ENCODE peak calls at places on chromosome 21, in five cellular contexts. J, H, P, S and V are unnamed samples.

GRCh38 chr21:43805275-43805800 is 16.0 kb downstream of the RRP1 start:
- DNase-seq in J (no peak), H (peak), P (no peak), S (no peak), V (no peak)

GRCh38 chr21:43779660-43780059 is 3.6 kb upstream of the CSTB start:
- DNase-seq in J (no peak), H (no peak), P (no peak), S (no peak), V (no peak)

GRCh38 chr21:34018910-34019309 is 54.5 kb upstream of the MRPS6 start:
- DNase-seq in J (no peak), H (no peak), P (no peak), S (no peak), V (no peak)

GRCh38 chr21:15809818-15810217 is 80.0 kb downstream of the USP25 start:
- DNase-seq in J (no peak), H (no peak), P (peak), S (no peak), V (peak)

GRCh38 chr21:27108228-27108627 is 141.3 kb upstream of the ADAMTS5 start:
- DNase-seq in J (no peak), H (no peak), P (peak), S (no peak), V (no peak)

GRCh38 chr21:34910396-34910795 is 138.7 kb downstream of the RUNX1 start:
- DNase-seq in J (no peak), H (no peak), P (no peak), S (no peak), V (no peak)

GRCh38 chr21:39386194-39386593 is 37.3 kb upstream of the HMGN1 start:
- DNase-seq in J (no peak), H (no peak), P (peak), S (no peak), V (no peak)

GRCh38 chr21:41670056-41670805 is 96.6 kb downstream of the RIPK4 start:
- DNase-seq in J (no peak), H (no peak), P (no peak), S (no peak), V (no peak)

GRCh38 chr21:14706712-14707111 is 160.6 kb upstream of the SAMSN1 start:
- DNase-seq in J (no peak), H (no peak), P (no peak), S (no peak), V (no peak)

GRCh38 chr21:17925900-17926299 is 106.7 kb upstream of the C21orf91 start:
- DNase-seq in J (no peak), H (no peak), P (peak), S (no peak), V (no peak)

GRCh38 chr21:44957901-44958451 is 18.1 kb downstream of the SLX9 start:
- DNase-seq in J (peak), H (no peak), P (no peak), S (peak), V (no peak)

GRCh38 chr21:41119901-41120300 is 48.1 kb upstream of the BACE2 start:
- DNase-seq in J (no peak), H (no peak), P (no peak), S (no peak), V (no peak)

GRCh38 chr21:42191978-42192595 is 26.9 kb upstream of the ABCG1 start:
- DNase-seq in J (no peak), H (no peak), P (no peak), S (no peak), V (no peak)

GRCh38 chr21:42227909-42228708 is 9.2 kb downstream of the ABCG1 start:
- DNase-seq in J (peak), H (peak), P (peak), S (peak), V (peak)

GRCh38 chr21:44304846-44305245 is 5.0 kb downstream of the PFKL start:
- DNase-seq in J (no peak), H (peak), P (peak), S (no peak), V (no peak)

GRCh38 chr21:43302356-43302700 is 124.6 kb downstream of the SIK1 start:
- DNase-seq in J (peak), H (no peak), P (no peak), S (peak), V (no peak)

GRCh38 chr21:44785620-44786344 is 15.8 kb downstream of the UBE2G2 start:
- DNase-seq in J (no peak), H (no peak), P (no peak), S (no peak), V (no peak)

GRCh38 chr21:45156459-45156858 is 82.1 kb downstream of the ADARB1 start:
- DNase-seq in J (no peak), H (no peak), P (no peak), S (no peak), V (no peak)

GRCh38 chr21:41864311-41865001 is 14.7 kb downstream of the PRDM15 start:
- DNase-seq in J (no peak), H (no peak), P (no peak), S (no peak), V (no peak)

GRCh38 chr21:45151484-45152115 is 77.2 kb downstream of the ADARB1 start:
- DNase-seq in J (no peak), H (no peak), P (peak), S (no peak), V (peak)

GRCh38 chr21:34536311-34536710 is 24.3 kb upstream of the KCNE1 start:
- DNase-seq in J (no peak), H (no peak), P (no peak), S (no peak), V (no peak)

GRCh38 chr21:35801388-35801787 is 258.9 kb downstream of the SETD4 start:
- DNase-seq in J (no peak), H (no peak), P (no peak), S (no peak), V (no peak)

GRCh38 chr21:28794341-28794970 is 198.2 kb downstream of the LTN1 start:
- DNase-seq in J (no peak), H (no peak), P (no peak), S (no peak), V (no peak)

GRCh38 chr21:28791595-28792282 is 200.9 kb downstream of the LTN1 start:
- DNase-seq in J (no peak), H (no peak), P (no peak), S (no peak), V (no peak)

GRCh38 chr21:28795251-28795650 is 197.4 kb downstream of the LTN1 start:
- DNase-seq in J (no peak), H (no peak), P (no peak), S (no peak), V (no peak)

GRCh38 chr21:28790335-28790734 is 202.3 kb downstream of the LTN1 start:
- DNase-seq in J (no peak), H (no peak), P (no peak), S (no peak), V (no peak)

GRCh38 chr21:28793043-28793442 is 199.6 kb downstream of the LTN1 start:
- DNase-seq in J (no peak), H (no peak), P (peak), S (no peak), V (no peak)
- TF ChIP-seq CTCF in J (peak), H (no peak), P (peak), S (peak), V (no peak)

GRCh38 chr21:38250991-38251418 is 5.8 kb upstream of the KCNJ15 start:
- DNase-seq in J (no peak), H (no peak), P (no peak), S (no peak), V (no peak)

GRCh38 chr21:38244885-38245869 is 11.6 kb upstream of the KCNJ15 start:
- DNase-seq in J (no peak), H (no peak), P (peak), S (no peak), V (peak)

GRCh38 chr21:38249256-38249655 is 7.5 kb upstream of the KCNJ15 start:
- DNase-seq in J (no peak), H (no peak), P (no peak), S (no peak), V (no peak)

GRCh38 chr21:38247738-38248509 is 8.9 kb upstream of the KCNJ15 start:
- DNase-seq in J (no peak), H (no peak), P (no peak), S (no peak), V (no peak)

DNA sequence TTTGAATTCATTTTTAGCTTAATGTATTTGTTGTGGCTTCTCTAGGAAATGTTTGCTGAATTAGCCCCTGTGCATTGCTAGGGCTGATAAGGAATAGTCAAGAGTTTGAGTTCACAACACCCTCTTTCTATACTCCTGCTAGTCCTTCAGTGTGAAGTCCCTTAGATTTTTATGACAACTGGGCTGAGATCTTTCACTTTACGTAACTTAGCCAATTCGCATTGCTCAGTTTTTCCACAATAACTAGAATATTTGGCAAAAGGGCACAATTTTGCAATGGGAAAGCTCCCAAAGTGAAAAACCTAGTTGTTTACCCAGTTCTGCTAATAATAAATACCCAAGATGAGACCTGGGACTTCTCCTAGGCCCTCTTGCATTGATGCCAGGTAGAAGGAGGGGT is 6.9 kb upstream of the KCNJ15 start:
- DNase-seq in J (no peak), H (no peak), P (peak), S (no peak), V (no peak)
- TF ChIP-seq CTCF in J (no peak), H (no peak), P (no peak), S (no peak), V (no peak)

GRCh38 chr21:31607791-31608190 is 51.7 kb upstream of the SOD1 start:
- DNase-seq in J (no peak), H (no peak), P (no peak), S (no peak), V (no peak)

GRCh38 chr21:31609081-31609480 is 50.4 kb upstream of the SOD1 start:
- DNase-seq in J (no peak), H (no peak), P (peak), S (no peak), V (no peak)

GRCh38 chr21:31611445-31611844 is 48.0 kb upstream of the SOD1 start:
- DNase-seq in J (no peak), H (no peak), P (no peak), S (no peak), V (no peak)

GRCh38 chr21:31604591-31605190 is 54.8 kb upstream of the SOD1 start:
- DNase-seq in J (peak), H (peak), P (peak), S (peak), V (peak)

DNA sequence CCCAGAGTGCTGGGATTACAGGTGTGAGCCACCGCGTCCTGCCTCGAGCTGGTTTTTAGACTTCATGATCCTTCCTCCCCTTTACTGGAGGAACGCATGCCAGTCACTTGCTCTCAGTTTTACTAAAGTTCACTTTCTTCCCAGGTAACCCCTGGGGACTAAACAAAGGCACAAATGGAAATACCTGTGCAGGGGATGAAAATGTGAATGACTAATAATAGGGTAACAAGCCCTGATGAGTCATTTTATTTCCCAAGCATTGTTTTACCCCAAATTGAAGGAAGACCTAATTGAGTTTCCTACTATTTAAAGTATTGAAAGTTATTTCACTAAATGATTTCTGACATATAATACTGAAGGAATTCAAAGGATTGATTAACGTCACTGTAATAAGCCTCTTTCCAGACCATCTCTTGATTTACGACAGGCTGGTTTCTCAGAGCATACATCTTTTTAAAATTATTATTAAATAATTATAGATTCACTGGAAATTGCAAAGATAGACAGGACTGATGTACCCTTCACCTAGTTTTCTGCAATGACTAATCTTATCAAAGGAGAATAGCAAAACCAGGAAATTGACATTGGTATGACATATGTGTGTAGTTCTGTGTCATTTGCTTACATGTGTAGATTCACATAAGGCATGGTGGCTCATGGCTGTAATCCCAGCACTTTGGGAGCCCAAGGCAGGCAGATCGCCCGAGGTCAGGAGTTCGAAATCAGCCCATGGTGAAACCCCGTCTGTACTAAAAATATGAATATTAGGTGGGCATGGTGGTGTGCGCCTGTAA is 53.2 kb upstream of the SOD1 start:
- DNase-seq in J (no peak), H (no peak), P (no peak), S (no peak), V (no peak)
- TF ChIP-seq CTCF in J (no peak), H (no peak), P (no peak), S (no peak), V (no peak)

GRCh38 chr21:32580949-32581348 is 4.4 kb downstream of the TCP10L start:
- DNase-seq in J (no peak), H (no peak), P (no peak), S (no peak), V (no peak)

GRCh38 chr21:32574946-32575925 is 10.1 kb downstream of the TCP10L start:
- DNase-seq in J (no peak), H (no peak), P (no peak), S (no peak), V (no peak)

GRCh38 chr21:32581732-32582131 is 3.6 kb downstream of the TCP10L start:
- DNase-seq in J (no peak), H (no peak), P (no peak), S (no peak), V (no peak)

GRCh38 chr21:32576011-32576410 is 9.3 kb downstream of the TCP10L start:
- DNase-seq in J (no peak), H (no peak), P (no peak), S (no peak), V (no peak)

GRCh38 chr21:32578107-32578691 is 7.1 kb downstream of the TCP10L start:
- DNase-seq in J (no peak), H (no peak), P (peak), S (no peak), V (no peak)
- TF ChIP-seq CTCF in J (no peak), H (no peak), P (peak), S (no peak), V (no peak)

GRCh38 chr21:16851054-16851453 is 661.8 kb upstream of the CXADR start:
- DNase-seq in J (no peak), H (no peak), P (no peak), S (no peak), V (no peak)
- TF ChIP-seq CTCF in J (no peak), H (no peak), P (peak), S (no peak), V (no peak)